ENCODE peak calls at places on chromosomes 7 and 10, in seven cellular contexts. R is astrocyte, Y is cardiac muscle cell, O is brain microvascular endothelial cell, J is AG04450, Z is Peyer's patch, M is left ventricle myocardium inferior. V is an unnamed sample.

GRCh38 chr10:61486738-61487396 is 33.7 kb upstream of the TMEM26 start:
- DNase-seq in O (no peak), Y (peak), J (no peak), Z (no peak), M (no peak), R (no peak), V (no peak)

GRCh38 chr7:40000734-40001315 is 50.8 kb downstream of the CDK13 start:
- DNase-seq in R (peak), O (no peak), Z (no peak), M (no peak), J (no peak), Y (peak), V (no peak)

GRCh38 chr7:148155826-148156225 is 434.7 kb upstream of the C7orf33 start:
- DNase-seq in O (no peak), R (no peak), Y (no peak), M (no peak), Z (no peak), J (no peak), V (no peak)

GRCh38 chr7:489876-490275 is 29.8 kb downstream of the PDGFA start:
- DNase-seq in O (no peak), M (no peak), Z (no peak), Y (no peak), R (no peak), J (no peak), V (no peak)

GRCh38 chr7:151520419-151521229 is 929 bp upstream of the RHEB start:
- DNase-seq in O (no peak), Y (peak), M (peak), Z (peak), R (no peak), J (no peak), V (no peak)

GRCh38 chr7:42869131-42870020 is 42.5 kb downstream of the C7orf25 start:
- DNase-seq in Z (no peak), M (no peak), O (peak), R (peak), J (no peak), Y (no peak), V (no peak)

GRCh38 chr7:131110294-131111080 is 217.2 kb upstream of the MKLN1 start:
- DNase-seq in Y (peak), R (no peak), M (no peak), O (peak), J (no peak), Z (no peak), V (no peak)

GRCh38 chr7:131011437-131011752 is 277.4 kb upstream of the KLF14 start:
- DNase-seq in J (no peak), M (no peak), Y (no peak), R (no peak), O (no peak), Z (no peak), V (no peak)

GRCh38 chr7:158394936-158395335 is 192.7 kb downstream of the PTPRN2 start:
- DNase-seq in Z (no peak), M (peak), R (no peak), Y (no peak), J (no peak), O (no peak), V (peak)
- TF ChIP-seq CTCF in Z (peak), M (peak), R (no peak), Y (peak), J (no peak), O (peak), V (peak)

GRCh38 chr10:92593553-92594046 is 670 bp downstream of the KIF11 start:
- DNase-seq in J (no peak), Y (peak), O (no peak), R (no peak), M (no peak), Z (no peak), V (no peak)
- H3K27ac ChIP-seq in J (peak), Y (peak), O (peak), R (peak), M (no peak), Z (no peak), V (peak)

GRCh38 chr10:127243490-127244272 is 47.3 kb upstream of the INSYN2A start:
- DNase-seq in J (no peak), O (peak), Y (peak), M (no peak), R (peak), Z (no peak), V (peak)
- TF ChIP-seq CTCF in J (peak), O (peak), Y (peak), M (peak), R (peak), Z (no peak), V (peak)

GRCh38 chr10:102801496-102801895 is 35.7 kb downstream of the CYP17A1 start:
- DNase-seq in M (no peak), J (no peak), Z (no peak), O (no peak), R (no peak), Y (peak), V (no peak)

GRCh38 chr10:102800601-102801335 is 36.4 kb downstream of the CYP17A1 start:
- DNase-seq in R (no peak), J (no peak), M (no peak), O (no peak), Y (no peak), Z (no peak), V (no peak)

GRCh38 chr10:102801978-102802377 is 35.2 kb downstream of the CYP17A1 start:
- DNase-seq in M (no peak), J (no peak), R (no peak), Y (no peak), Z (no peak), O (no peak), V (no peak)

GRCh38 chr10:102804382-102804781 is 32.8 kb downstream of the CYP17A1 start:
- DNase-seq in M (no peak), R (no peak), O (no peak), Y (no peak), J (no peak), Z (no peak), V (no peak)

GRCh38 chr10:102802920-102803534 is 34.2 kb downstream of the CYP17A1 start:
- DNase-seq in O (peak), J (peak), M (no peak), R (peak), Y (peak), Z (no peak), V (no peak)
- H3K27ac ChIP-seq in O (peak), J (peak), M (peak), R (peak), Y (peak), Z (peak), V (peak)

GRCh38 chr7:26860361-26860760 is 4.0 kb downstream of the SKAP2 start:
- DNase-seq in J (no peak), M (no peak), Z (no peak), Y (no peak), O (no peak), R (no peak), V (no peak)
- TF ChIP-seq CTCF in J (no peak), M (no peak), Z (no peak), Y (no peak), O (no peak), R (no peak), V (peak)

DNA sequence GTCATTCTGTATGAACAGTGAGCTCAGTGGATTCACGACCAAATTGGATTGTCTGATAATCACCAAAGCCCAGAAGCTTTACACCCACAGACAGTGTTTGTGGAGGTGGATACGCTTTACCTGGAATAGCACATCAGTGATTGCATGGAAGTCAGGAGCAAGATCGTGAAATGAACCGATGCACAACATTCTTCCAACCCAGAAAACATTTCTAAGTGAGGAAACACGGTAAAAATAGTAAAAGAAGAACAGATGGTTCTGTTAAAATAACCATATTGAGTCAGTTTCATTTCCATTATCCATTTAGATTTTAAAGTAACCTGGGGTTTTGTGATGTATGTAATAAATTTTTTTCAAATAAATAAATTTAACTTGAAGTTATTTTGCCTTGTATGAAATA is 478.1 kb upstream of the PFKP start:
- DNase-seq in Y (no peak), Z (no peak), J (no peak), M (no peak), R (no peak), O (no peak), V (no peak)
- H3K27ac ChIP-seq in Y (no peak), Z (no peak), J (no peak), M (no peak), R (no peak), O (no peak), V (no peak)

GRCh38 chr10:132634241-132634946 is 96.8 kb downstream of the INPP5A start:
- DNase-seq in M (peak), Z (no peak), Y (no peak), O (no peak), J (no peak), R (no peak), V (no peak)
- TF ChIP-seq CTCF in M (no peak), Z (no peak), Y (peak), O (peak), J (no peak), R (no peak), V (no peak)

DNA sequence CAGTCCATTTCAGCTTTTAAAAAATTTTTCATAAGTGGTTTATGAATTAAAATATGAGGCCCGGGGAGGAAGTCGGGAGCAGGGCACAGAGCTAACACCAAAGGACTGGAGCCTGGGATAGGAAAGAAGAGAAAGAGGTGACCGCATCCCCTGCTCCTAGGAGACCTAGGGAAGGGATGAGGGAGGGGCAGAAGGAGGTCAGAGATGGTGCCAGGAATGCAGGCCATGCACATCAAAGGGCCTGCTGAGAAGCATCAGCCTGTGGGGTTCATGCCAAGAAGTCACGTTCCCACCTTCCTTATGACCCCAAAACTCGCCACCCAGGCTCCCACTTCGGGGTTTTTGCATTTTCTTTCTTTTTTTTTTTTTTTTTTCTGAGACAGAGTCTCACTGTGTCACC is 14.7 kb upstream of the TOMM7 start:
- DNase-seq in Z (no peak), R (no peak), Y (no peak), O (no peak), J (no peak), M (no peak), V (no peak)
- H3K27ac ChIP-seq in Z (no peak), R (no peak), Y (no peak), O (no peak), J (no peak), M (no peak), V (no peak)

GRCh38 chr10:44335330-44336021 is 49.4 kb downstream of the CXCL12 start:
- DNase-seq in O (no peak), Z (no peak), R (no peak), J (no peak), Y (no peak), M (no peak), V (no peak)

GRCh38 chr10:44337081-44337480 is 47.8 kb downstream of the CXCL12 start:
- DNase-seq in J (no peak), M (no peak), O (no peak), Z (no peak), Y (no peak), R (no peak), V (no peak)

GRCh38 chr10:44340557-44340956 is 44.3 kb downstream of the CXCL12 start:
- DNase-seq in Y (no peak), M (no peak), O (no peak), Z (no peak), J (no peak), R (no peak), V (no peak)

GRCh38 chr10:44341901-44342300 is 43.0 kb downstream of the CXCL12 start:
- DNase-seq in M (no peak), O (no peak), J (no peak), Y (no peak), Z (no peak), R (no peak), V (no peak)

GRCh38 chr10:44339218-44339617 is 45.7 kb downstream of the CXCL12 start:
- DNase-seq in J (peak), R (no peak), Y (peak), M (no peak), O (no peak), Z (no peak), V (no peak)
- TF ChIP-seq CTCF in J (no peak), R (no peak), Y (no peak), M (no peak), O (no peak), Z (no peak), V (no peak)

DNA sequence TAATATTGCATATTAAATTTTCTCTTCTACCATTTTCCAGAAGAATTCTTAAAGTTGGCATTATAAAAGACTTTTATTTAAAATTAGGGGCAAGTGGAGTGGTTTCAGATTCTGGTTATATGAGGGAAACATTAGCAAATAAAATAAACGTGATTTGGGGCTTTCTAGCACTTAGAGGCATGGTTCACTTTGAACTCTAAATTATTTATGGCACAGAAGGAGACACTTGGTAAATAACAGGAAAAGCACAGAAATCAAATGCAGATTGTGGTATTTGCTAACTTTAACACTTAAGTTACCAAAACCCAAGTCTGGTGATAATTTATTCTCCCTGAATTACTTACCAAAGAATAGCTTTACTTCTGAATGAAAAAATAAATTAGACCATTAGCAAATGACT is 134.5 kb upstream of the ETV1 start:
- DNase-seq in R (no peak), Y (no peak), M (no peak), J (no peak), Z (no peak), O (no peak), V (no peak)
- H3K27ac ChIP-seq in R (no peak), Y (no peak), M (no peak), J (no peak), Z (no peak), O (no peak), V (no peak)